ENCODE peak calls at places on chromosomes 11 and 22, in four cellular contexts. T is H1, V is K562, X is HepG2. N is an unnamed sample.

GRCh38 chr11:63019506-63019905 is 3.9 kb upstream of the SLC22A8 start:
- DNase-seq in V (no peak), X (no peak), T (no peak), N (no peak)

GRCh38 chr11:75589933-75590332 is 27.9 kb downstream of the SERPINH1 start:
- DNase-seq in T (no peak), V (peak; percentile 95), X (no peak), N (no peak)

GRCh38 chr11:824292-824880 is 3.3 kb upstream of the CRACR2B start:
- DNase-seq in T (no peak), X (no peak), V (no peak), N (no peak)

GRCh38 chr22:45493286-45493771 is 9.4 kb upstream of the FBLN1 start:
- DNase-seq in X (no peak), T (no peak), V (no peak), N (no peak)

GRCh38 chr11:134779179-134779578 is 367.1 kb upstream of the B3GAT1 start:
- DNase-seq in V (no peak), T (no peak), X (no peak), N (no peak)

GRCh38 chr11:130071211-130071712 is 1.6 kb downstream of the APLP2 start:
- DNase-seq in V (no peak), X (peak; percentile 13), T (no peak), N (no peak)

GRCh38 chr11:104000798-104001197 is 35.6 kb upstream of the DDI1 start:
- DNase-seq in T (no peak), V (no peak), X (no peak), N (no peak)

GRCh38 chr11:102911758-102912481 is 37.1 kb upstream of the MMP12 start:
- DNase-seq in V (no peak), T (peak; percentile 15), X (no peak), N (no peak)

GRCh38 chr22:40594346-40594745 is 42.2 kb downstream of the MRTFA start:
- DNase-seq in V (no peak), X (no peak), T (no peak), N (no peak)

GRCh38 chr11:105968021-105968697 is 53.9 kb downstream of the MSANTD4 start:
- DNase-seq in T (no peak), V (no peak), X (no peak), N (no peak)

GRCh38 chr22:44665115-44665514 is 36.9 kb upstream of the PRR5 start:
- DNase-seq in V (no peak), X (no peak), T (no peak), N (no peak)

GRCh38 chr11:70467196-70468085 is 69.1 kb downstream of the CTTN start:
- DNase-seq in V (peak; percentile 78), T (no peak), X (peak; percentile 33), N (peak; percentile 51)

GRCh38 chr22:35065796-35066218 is at the start of gene ISX:
- DNase-seq in T (no peak), V (peak; percentile 8), X (peak; percentile 54), N (no peak)

GRCh38 chr11:84249344-84250135 is 963.4 kb upstream of the CCDC90B start:
- DNase-seq in X (no peak), T (no peak), V (no peak), N (no peak)

GRCh38 chr11:47791774-47792173 is 24.6 kb upstream of the FNBP4 start:
- DNase-seq in X (no peak), V (no peak), T (no peak), N (no peak)

GRCh38 chr11:47800759-47801158 is 33.6 kb upstream of the FNBP4 start:
- DNase-seq in V (no peak), T (no peak), X (no peak), N (peak; percentile 7)

GRCh38 chr11:47797633-47798032 is 30.5 kb upstream of the FNBP4 start:
- DNase-seq in X (no peak), V (no peak), T (no peak), N (no peak)
- TF ChIP-seq RNF2 in X (no peak), V (no peak), T (no peak), N (no peak)

GRCh38 chr22:41984006-41984405 is 14.6 kb upstream of the WBP2NL start:
- DNase-seq in T (no peak), V (no peak), X (no peak), N (no peak)

GRCh38 chr22:41982886-41983285 is 13.6 kb downstream of the SEPTIN3 start:
- DNase-seq in X (no peak), T (no peak), V (no peak), N (no peak)

GRCh38 chr22:41979423-41980250 is 10.4 kb downstream of the SEPTIN3 start:
- DNase-seq in V (no peak), X (no peak), T (no peak), N (no peak)

GRCh38 chr22:41987276-41987675 is 11.3 kb upstream of the WBP2NL start:
- DNase-seq in T (no peak), V (no peak), X (no peak), N (no peak)

GRCh38 chr22:41983516-41983915 is 14.3 kb downstream of the SEPTIN3 start:
- DNase-seq in T (no peak), X (no peak), V (no peak), N (no peak)
- TF ChIP-seq RNF2 in T (no peak), X (no peak), V (no peak), N (no peak)

GRCh38 chr22:48651036-48651890 is 1176.4 kb downstream of the BRD1 start:
- DNase-seq in V (no peak), T (no peak), X (no peak), N (no peak)
- TF ChIP-seq RNF2 in V (no peak), T (no peak), X (no peak), N (no peak)

DNA sequence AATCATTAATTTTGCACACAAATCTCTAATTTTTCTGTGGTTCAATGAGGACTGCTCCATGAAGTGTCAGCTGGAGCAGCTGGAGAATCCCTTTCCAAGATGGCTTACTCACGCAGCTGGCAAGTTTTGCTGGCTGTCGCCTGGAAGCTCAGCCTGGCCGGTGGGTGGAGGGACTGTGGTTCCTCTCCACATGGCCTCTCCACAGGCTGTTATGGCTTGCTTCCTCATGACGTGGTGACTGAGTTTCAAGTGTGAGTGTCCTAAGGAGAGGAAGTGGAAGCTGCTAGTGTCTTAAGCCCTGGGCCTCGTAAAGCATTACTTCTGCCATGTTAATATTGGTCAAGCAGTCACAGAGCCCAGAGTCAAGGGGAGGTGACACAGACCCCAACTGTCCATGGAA is 14.0 kb upstream of the NRIP3 start:
- DNase-seq in T (no peak), X (no peak), V (no peak), N (no peak)
- TF ChIP-seq RNF2 in T (no peak), X (no peak), V (no peak), N (no peak)

GRCh38 chr11:113001709-113002108 is 40.5 kb downstream of the NCAM1 start:
- DNase-seq in V (no peak), T (no peak), X (no peak), N (no peak)

GRCh38 chr11:112997829-112998228 is 36.6 kb downstream of the NCAM1 start:
- DNase-seq in X (no peak), V (no peak), T (no peak), N (no peak)

GRCh38 chr11:112996924-112997323 is 35.7 kb downstream of the NCAM1 start:
- DNase-seq in X (no peak), T (no peak), V (no peak), N (no peak)

GRCh38 chr11:112995423-112996084 is 34.3 kb downstream of the NCAM1 start:
- DNase-seq in X (no peak), V (no peak), T (no peak), N (no peak)

DNA sequence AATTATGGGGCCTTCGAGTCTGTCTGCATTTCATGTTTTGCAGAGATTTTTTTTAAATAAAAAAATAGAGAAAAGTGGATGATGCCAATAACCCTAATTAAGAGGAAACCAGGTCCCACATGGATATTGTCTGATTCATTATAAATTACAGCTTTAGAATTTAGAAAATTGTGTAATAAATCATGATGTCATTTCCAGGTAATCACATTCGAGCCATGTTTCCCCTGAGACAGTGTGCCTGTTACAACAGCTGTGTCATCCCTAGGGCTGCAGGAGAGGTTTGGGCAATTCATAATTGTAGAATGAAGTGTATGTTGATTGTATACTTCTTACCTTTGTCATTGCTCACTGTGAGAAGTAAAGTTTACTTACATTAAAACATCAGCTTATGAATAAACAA is 38.3 kb downstream of the NCAM1 start:
- DNase-seq in T (no peak), V (no peak), X (no peak), N (no peak)
- TF ChIP-seq RNF2 in T (no peak), V (no peak), X (no peak), N (no peak)

GRCh38 chr22:32721328-32722180 is 80.0 kb upstream of the TIMP3 start:
- DNase-seq in X (peak; percentile 20), V (no peak), T (no peak), N (no peak)

GRCh38 chr22:32722441-32722840 is 79.1 kb upstream of the TIMP3 start:
- DNase-seq in V (no peak), X (no peak), T (no peak), N (no peak)

GRCh38 chr22:32720924-32721323 is 80.6 kb upstream of the TIMP3 start:
- DNase-seq in V (no peak), T (no peak), X (peak; percentile 64), N (no peak)

GRCh38 chr22:32725369-32725988 is 76.0 kb upstream of the TIMP3 start:
- DNase-seq in V (no peak), X (peak; percentile 15), T (no peak), N (no peak)

GRCh38 chr22:32723632-32724031 is 77.9 kb upstream of the TIMP3 start:
- DNase-seq in V (no peak), X (no peak), T (no peak), N (no peak)
- TF ChIP-seq RNF2 in V (peak; percentile 36), X (no peak), T (no peak), N (no peak)

DNA sequence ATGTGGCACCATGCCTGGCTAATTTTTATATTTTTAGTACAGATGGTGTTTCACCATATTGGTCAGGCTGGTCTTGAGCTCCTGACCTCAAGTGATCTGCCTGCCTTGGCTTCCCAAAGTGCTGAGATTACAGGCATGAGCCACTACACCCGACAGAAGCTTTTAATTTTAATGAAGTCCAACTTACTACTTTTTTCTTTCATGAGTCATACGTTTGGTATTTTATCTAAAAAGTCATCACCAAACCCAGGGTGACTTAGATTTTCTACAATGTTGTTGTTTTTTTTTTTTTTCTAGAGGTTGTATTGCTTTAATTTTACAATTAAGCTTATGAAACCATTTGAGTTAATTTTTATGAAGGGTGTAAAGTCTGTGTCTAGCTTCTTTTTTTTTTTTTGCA is 34.9 kb downstream of the JRKL start:
- DNase-seq in V (no peak), T (no peak), X (no peak), N (no peak)
- TF ChIP-seq RNF2 in V (no peak), T (no peak), X (no peak), N (no peak)

GRCh38 chr11:118305726-118306125 is 1.2 kb downstream of the CD3E start:
- DNase-seq in X (no peak), T (no peak), V (no peak), N (no peak)
- TF ChIP-seq RNF2 in X (no peak), T (no peak), V (no peak), N (no peak)

N was measured in A549.